ENCODE peak calls at places on chromosomes 6 and 20, in eight cellular contexts. G, H, D, T, E, J, O and N are unnamed samples.

GRCh38 chr6:138987643-138988468 is at the start of gene REPS1:
- DNase-seq in G (peak), H (peak), D (peak), T (peak), E (peak), J (peak), O (peak), N (peak)

GRCh38 chr20:62258499-62259293 is 20.4 kb downstream of the OSBPL2 start:
- DNase-seq in G (no peak), H (peak), D (no peak), T (no peak), E (no peak), J (no peak), O (peak), N (no peak)

GRCh38 chr6:136767103-136767502 is 25.2 kb downstream of the MAP3K5 start:
- DNase-seq in G (no peak), H (no peak), D (no peak), T (no peak), E (no peak), J (no peak), O (no peak), N (no peak)

GRCh38 chr6:136409598-136409997 is 120.0 kb upstream of the BCLAF1 start:
- DNase-seq in G (no peak), H (no peak), D (no peak), T (no peak), E (no peak), J (no peak), O (no peak), N (no peak)

GRCh38 chr6:130118236-130118635 is 99.9 kb downstream of the L3MBTL3 start:
- DNase-seq in G (no peak), H (no peak), D (no peak), T (no peak), E (no peak), J (no peak), O (no peak), N (no peak)

GRCh38 chr20:48058611-48059559 is 273.6 kb upstream of the SULF2 start:
- DNase-seq in G (no peak), H (no peak), D (no peak), T (no peak), E (no peak), J (no peak), O (no peak), N (no peak)

GRCh38 chr20:33647603-33648395 is 14.3 kb upstream of the C20orf144 start:
- DNase-seq in G (no peak), H (peak), D (no peak), T (no peak), E (no peak), J (no peak), O (peak), N (no peak)

GRCh38 chr6:16471222-16471784 is 232.9 kb downstream of the GMPR start:
- DNase-seq in G (no peak), H (no peak), D (no peak), T (no peak), E (no peak), J (no peak), O (peak), N (no peak)

GRCh38 chr6:125558451-125558850 is 191.0 kb upstream of the HEY2 start:
- DNase-seq in G (no peak), H (no peak), D (no peak), T (no peak), E (no peak), J (no peak), O (no peak), N (no peak)

GRCh38 chr6:100665041-100665380 is 200.3 kb upstream of the SIM1 start:
- DNase-seq in G (no peak), H (no peak), D (no peak), T (no peak), E (no peak), J (no peak), O (no peak), N (no peak)

GRCh38 chr20:32527447-32528055 is 57.6 kb downstream of the NOL4L start:
- DNase-seq in G (no peak), H (no peak), D (no peak), T (no peak), E (no peak), J (no peak), O (no peak), N (no peak)